ENCODE peak calls at places on chromosomes 16 and 17, in eight cellular contexts. O is cardiac muscle cell; E is neural progenitor cell; M is astrocyte; K is fibroblast of lung; R is pancreas; B is CD8-positive, alpha-beta T cell; V is ovary. Q is an unnamed sample. For H3K9me3, the result is how much of the 10 kb centered on the place peaks cover.

GRCh38 chr16:84881702-84882521 is 62.1 kb downstream of the CRISPLD2 start:
- DNase-seq in B (no peak), V (no peak), M (peak), E (no peak), K (peak), O (no peak), R (no peak), Q (no peak)

GRCh38 chr17:41327411-41328120 is 12.1 kb upstream of the KRTAP17-1 start:
- DNase-seq in R (no peak), O (no peak), B (no peak), K (no peak), E (no peak), V (no peak), M (no peak), Q (no peak)

GRCh38 chr17:57559634-57560387 is 185.3 kb downstream of the CCDC182 start:
- DNase-seq in V (no peak), R (no peak), K (no peak), E (no peak), B (no peak), M (no peak), O (no peak), Q (no peak)

GRCh38 chr16:47732122-47732805 is 271.1 kb downstream of the PHKB start:
- DNase-seq in B (no peak), R (no peak), V (no peak), O (no peak), M (peak), E (no peak), K (peak), Q (no peak)

GRCh38 chr17:73338050-73338491 is 26.3 kb upstream of the CDC42EP4 start:
- DNase-seq in V (peak), K (peak), R (no peak), E (no peak), B (no peak), O (no peak), M (peak), Q (peak)

GRCh38 chr17:10798332-10798749 is 5.6 kb downstream of the TMEM238L start:
- DNase-seq in M (no peak), V (no peak), B (no peak), E (no peak), O (no peak), K (no peak), R (peak), Q (no peak)

GRCh38 chr16:10862432-10862831 is 14.6 kb upstream of the CIITA start:
- DNase-seq in B (no peak), V (no peak), R (peak), M (peak), E (no peak), K (peak), O (no peak), Q (peak)

GRCh38 chr17:50297407-50297865 is 23.2 kb downstream of the TMEM92 start:
- DNase-seq in V (peak), M (no peak), E (peak), K (peak), R (peak), B (peak), O (peak), Q (peak)

GRCh38 chr17:44105941-44106340 is 17.5 kb downstream of the HDAC5 start:
- DNase-seq in O (no peak), M (no peak), E (no peak), V (no peak), B (no peak), R (no peak), K (no peak), Q (no peak)

GRCh38 chr16:64705443-64705842 is 416.4 kb downstream of the CDH11 start:
- DNase-seq in B (no peak), O (no peak), V (no peak), M (peak), E (no peak), R (no peak), K (peak), Q (no peak)

GRCh38 chr16:19843371-19843770 is 41.3 kb downstream of the GPRC5B start:
- DNase-seq in M (no peak), E (no peak), O (no peak), R (no peak), V (no peak), B (no peak), K (peak), Q (no peak)

GRCh38 chr16:85028638-85029412 is 1.2 kb downstream of the KIAA0513 start:
- DNase-seq in E (no peak), B (peak), K (peak), M (peak), R (peak), O (no peak), V (no peak), Q (peak)

GRCh38 chr17:56786989-56787482 is 46.7 kb downstream of the C17orf67 start:
- DNase-seq in K (peak), M (peak), R (peak), B (no peak), E (no peak), O (no peak), V (no peak), Q (no peak)

GRCh38 chr17:74042744-74043486 is 160.6 kb upstream of the RPL38 start:
- DNase-seq in E (no peak), M (peak), B (no peak), V (no peak), O (no peak), K (peak), R (no peak), Q (peak)

GRCh38 chr17:38877130-38877851 is 7.4 kb downstream of the LASP1 start:
- DNase-seq in E (peak), V (no peak), B (no peak), K (no peak), O (no peak), M (no peak), R (no peak), Q (no peak)

GRCh38 chr16:22844426-22844825 is 30.5 kb downstream of the HS3ST2 start:
- DNase-seq in K (no peak), B (no peak), M (no peak), E (no peak), O (no peak), R (no peak), V (no peak), Q (no peak)

GRCh38 chr17:6061290-6061689 is 8.9 kb upstream of the WSCD1 start:
- DNase-seq in K (peak), M (peak), O (no peak), R (no peak), V (no peak), E (no peak), B (no peak), Q (peak)

DNA sequence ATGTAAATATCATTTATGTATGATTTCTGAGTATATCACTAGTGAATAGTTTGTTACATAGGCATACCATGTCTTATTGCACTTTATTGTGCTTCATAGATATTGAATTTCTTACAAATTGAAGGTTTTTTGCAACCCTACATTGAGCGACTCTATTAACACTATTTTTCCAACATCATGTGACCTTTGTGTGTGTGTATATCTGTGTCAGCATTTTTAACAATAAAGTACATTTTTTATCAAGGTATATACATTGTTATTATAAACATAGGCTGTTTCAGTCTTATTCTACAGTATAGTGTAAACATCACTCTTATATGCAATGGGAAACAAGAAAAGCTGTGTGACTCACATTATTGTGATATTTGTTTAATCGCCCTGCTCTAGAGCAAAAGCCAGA is 1944.9 kb downstream of the TP53TG3F start:
- DNase-seq in R (no peak), V (no peak), M (no peak), E (no peak), O (no peak), K (no peak), B (no peak), Q (no peak)
- H3K9me3 ChIP-seq in R (under half), V (under half), M (under half), E (under half), O (under half), K (under half), B (under half), Q (under half)

GRCh38 chr16:65770752-65771151 is 595.7 kb upstream of the CDH5 start:
- DNase-seq in M (no peak), K (no peak), R (no peak), B (no peak), O (no peak), V (no peak), E (no peak), Q (no peak)

GRCh38 chr16:65771707-65772106 is 594.8 kb upstream of the CDH5 start:
- DNase-seq in M (peak), K (peak), R (no peak), V (no peak), O (no peak), E (no peak), B (no peak), Q (no peak)

GRCh38 chr16:65772134-65772732 is 594.3 kb upstream of the CDH5 start:
- DNase-seq in R (no peak), K (no peak), M (no peak), E (no peak), B (no peak), O (peak), V (no peak), Q (no peak)

GRCh38 chr16:65774350-65774749 is 592.1 kb upstream of the CDH5 start:
- DNase-seq in M (no peak), B (no peak), V (no peak), K (no peak), E (no peak), R (no peak), O (no peak), Q (no peak)

GRCh38 chr16:65773319-65773874 is 593.1 kb upstream of the CDH5 start:
- DNase-seq in V (no peak), M (no peak), O (peak), E (no peak), R (no peak), K (no peak), B (no peak), Q (no peak)
- H3K9me3 ChIP-seq in V (under half), M (under half), O (under half), E (under half), R (under half), K (under half), B (under half), Q (under half)

GRCh38 chr17:69218986-69219385 is 9.6 kb downstream of the ABCA10 start:
- DNase-seq in K (no peak), O (no peak), B (no peak), V (no peak), R (no peak), E (no peak), M (no peak), Q (no peak)
- H3K9me3 ChIP-seq in K (under half), O (under half), B (under half), V (under half), R (under half), E (under half), M (under half), Q (under half)

GRCh38 chr17:26792486-26792885 is 501.4 kb upstream of the WSB1 start:
- DNase-seq in R (no peak), E (no peak), K (peak), O (no peak), V (no peak), M (peak), B (no peak), Q (no peak)
- H3K9me3 ChIP-seq in R (under half), E (half or more), K (under half), O (under half), V (under half), M (half or more), B (under half), Q (under half)

GRCh38 chr16:3389663-3390338 is 11.0 kb downstream of the ZSCAN32 start:
- DNase-seq in O (no peak), V (no peak), M (no peak), E (no peak), B (no peak), R (no peak), K (no peak), Q (no peak)

GRCh38 chr16:3383045-3383448 is 17.8 kb downstream of the ZSCAN32 start:
- DNase-seq in O (no peak), K (no peak), M (no peak), R (no peak), E (no peak), B (no peak), V (no peak), Q (no peak)

DNA sequence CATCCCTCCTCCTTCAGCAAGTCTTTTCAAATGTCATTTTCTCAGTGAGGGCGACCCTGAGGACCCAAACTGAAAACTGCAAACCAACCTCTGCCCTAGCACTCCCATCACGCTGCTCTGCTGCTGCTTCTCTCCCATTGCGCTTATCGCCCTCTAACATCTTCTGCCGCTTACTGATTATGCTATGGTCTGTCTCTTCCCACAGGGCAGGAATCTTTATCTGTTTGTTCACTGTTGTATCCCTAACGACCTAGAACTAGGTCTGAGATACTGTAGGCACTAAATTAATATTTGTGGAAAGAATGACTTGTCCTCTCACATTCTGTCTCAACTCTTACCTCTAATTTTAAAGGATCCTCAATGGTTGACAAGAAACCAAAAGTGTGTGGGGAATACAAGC is 12.5 kb downstream of the ZSCAN32 start:
- DNase-seq in O (no peak), K (no peak), E (no peak), B (no peak), V (no peak), R (no peak), M (no peak), Q (no peak)
- H3K9me3 ChIP-seq in O (under half), K (under half), E (under half), B (under half), V (under half), R (under half), M (under half), Q (under half)